ENCODE peak calls at places on chromosomes 7 and 10, in eight cellular contexts. K is HT1080; S is stimulated activated CD8-positive, alpha-beta memory T cell treated with anti-CD3 and anti-CD28 coated beads, Interleukin-15, amount 100 ng/mL, for 48 hours; Q is activated CD4-positive, alpha-beta T cell treated with anti-CD3 and anti-CD28 coated beads for 24 hours; C is G401; U is omental fat pad; T is adrenal gland; B is AG04450. O is an unnamed sample.

GRCh38 chr10:11647676-11648075 is 36.2 kb upstream of the USP6NL start:
- DNase-seq in Q (no peak), B (no peak), S (no peak), C (no peak), K (no peak), U (no peak), T (no peak), O (no peak)

GRCh38 chr7:111164442-111164841 is 73.5 kb downstream of the LRRN3 start:
- DNase-seq in C (peak), B (no peak), U (no peak), S (no peak), K (no peak), T (peak), Q (no peak), O (no peak)

GRCh38 chr10:116733566-116733965 is 8.8 kb downstream of the HSPA12A start:
- DNase-seq in S (no peak), C (no peak), K (no peak), Q (no peak), U (no peak), B (peak), T (no peak), O (no peak)

GRCh38 chr7:139830779-139831498 is 1.9 kb downstream of the TBXAS1 start:
- DNase-seq in U (no peak), Q (no peak), C (no peak), K (no peak), T (no peak), S (no peak), B (no peak), O (no peak)

GRCh38 chr7:38141187-38141586 is 36.9 kb upstream of the STARD3NL start:
- DNase-seq in S (no peak), T (no peak), U (no peak), K (no peak), B (no peak), C (no peak), Q (no peak), O (no peak)

GRCh38 chr10:28838908-28839307 is 161.6 kb downstream of the BAMBI start:
- DNase-seq in U (no peak), B (no peak), Q (no peak), S (no peak), C (no peak), T (peak), K (peak), O (no peak)

GRCh38 chr10:121371836-121372235 is 226.4 kb downstream of the FGFR2 start:
- DNase-seq in B (no peak), T (no peak), K (no peak), S (no peak), Q (no peak), C (no peak), U (no peak), O (no peak)

GRCh38 chr10:36283827-36284226 is 641.7 kb upstream of the FZD8 start:
- DNase-seq in B (no peak), S (no peak), C (no peak), T (no peak), K (no peak), Q (no peak), U (no peak), O (no peak)

GRCh38 chr10:71970331-71970730 is 6.1 kb downstream of the CHST3 start:
- DNase-seq in B (no peak), Q (no peak), K (no peak), U (no peak), S (no peak), T (peak), C (no peak), O (no peak)

GRCh38 chr7:71364559-71364958 is 232.6 kb downstream of the GALNT17 start:
- DNase-seq in C (no peak), Q (no peak), K (no peak), B (no peak), U (no peak), T (no peak), S (no peak), O (no peak)

GRCh38 chr7:50497968-50498367 is 47.8 kb upstream of the FIGNL1 start:
- DNase-seq in S (no peak), C (no peak), K (peak), U (no peak), B (no peak), Q (no peak), T (peak), O (no peak)

GRCh38 chr10:21309427-21309826 is 216.1 kb downstream of the SKIDA1 start:
- DNase-seq in C (no peak), S (no peak), B (no peak), K (no peak), Q (no peak), U (no peak), T (no peak), O (no peak)

GRCh38 chr7:15407910-15408309 is 153.9 kb downstream of the AGMO start:
- DNase-seq in B (no peak), T (no peak), S (no peak), U (no peak), K (no peak), C (no peak), Q (no peak), O (no peak)

GRCh38 chr10:76017026-76017732 is 585.8 kb downstream of the LRMDA start:
- DNase-seq in T (no peak), U (no peak), S (no peak), K (no peak), C (no peak), Q (no peak), B (no peak), O (no peak)

GRCh38 chr7:12524794-12525386 is 45.6 kb upstream of the SCIN start:
- DNase-seq in T (no peak), S (no peak), B (peak), C (peak), K (peak), U (no peak), Q (no peak), O (no peak)

GRCh38 chr7:81986745-81987470 is 217.1 kb upstream of the HGF start:
- DNase-seq in S (no peak), K (no peak), C (no peak), T (no peak), U (no peak), B (no peak), Q (no peak), O (no peak)

GRCh38 chr10:97574374-97575100 is 2.0 kb downstream of the ANKRD2 start:
- DNase-seq in B (no peak), K (peak), U (no peak), C (peak), Q (no peak), S (no peak), T (peak), O (no peak)

GRCh38 chr10:101827919-101828600 is 9.8 kb upstream of the OGA start:
- DNase-seq in Q (no peak), B (no peak), U (no peak), S (no peak), T (no peak), K (no peak), C (no peak), O (no peak)

GRCh38 chr7:81604075-81604807 is 165.6 kb downstream of the HGF start:
- DNase-seq in U (no peak), C (no peak), Q (no peak), T (no peak), K (peak), B (peak), S (no peak), O (no peak)